ENCODE peak calls at places on chromosomes 7 and 10, in four cellular contexts. B is NCI-H1105 treated with DMSO at 0.1 percent for 48 hours, X is SW 1271, W is RWPE1. Z is an unnamed sample.

GRCh38 chr10:102714621-102715455 is at the start of gene SFXN2:
- DNase-seq in B (no peak), X (no peak), W (no peak), Z (no peak)

GRCh38 chr7:77331938-77332695 is 84.0 kb downstream of the GSAP start:
- DNase-seq in B (peak; percentile 82), X (peak; percentile 84), W (peak; percentile 83), Z (peak; percentile 71)

GRCh38 chr10:17226891-17227303 is 1.1 kb upstream of the VIM start:
- DNase-seq in B (no peak), X (no peak), W (no peak), Z (no peak)

GRCh38 chr7:41716691-41717090 is 13.8 kb upstream of the INHBA start:
- DNase-seq in B (no peak), X (no peak), W (no peak), Z (no peak)

GRCh38 chr7:141563956-141564623 is 12.9 kb downstream of the AGK start:
- DNase-seq in B (no peak), X (no peak), W (no peak), Z (no peak)

GRCh38 chr10:23331567-23332290 is 12.9 kb downstream of the C10orf67 start:
- DNase-seq in B (no peak), X (peak; percentile 25), W (peak; percentile 77), Z (no peak)

GRCh38 chr10:14588084-14588937 is 186.4 kb downstream of the FAM107B start:
- DNase-seq in B (no peak), X (peak; percentile 8), W (no peak), Z (peak; percentile 93)

GRCh38 chr10:130127612-130128607 is 8.3 kb upstream of the GLRX3 start:
- DNase-seq in B (peak; percentile 58), X (peak; percentile 26), W (peak; percentile 85), Z (no peak)

GRCh38 chr7:68224041-68224534 is 1227.5 kb downstream of the TYW1 start:
- DNase-seq in B (peak; percentile 99), X (no peak), W (no peak), Z (no peak)

GRCh38 chr10:103653581-103654020 is 160.1 kb downstream of the NEURL1 start:
- DNase-seq in B (peak; percentile 82), X (no peak), W (peak; percentile 39), Z (no peak)

GRCh38 chr10:30980951-30981616 is 50.6 kb downstream of the ZNF438 start:
- DNase-seq in B (peak; percentile 65), X (peak; percentile 19), W (no peak), Z (peak; percentile 82)

GRCh38 chr10:510415-510881 is 179.0 kb downstream of the DIP2C start:
- DNase-seq in B (peak; percentile 92), X (no peak), W (peak; percentile 17), Z (no peak)